ENCODE peak calls at places on chromosome 17, in eight cellular contexts. T is A549, G is thoracic aorta, S is K562, R is BJ, L is left ventricle myocardium inferior, W is fibroblast of the aortic adventitia, P is breast epithelium. K is an unnamed sample.

GRCh38 chr17:42312285-42313130 is 24.2 kb downstream of the STAT5A start:
- DNase-seq in T (peak; percentile 77), G (no peak), S (peak; percentile 97), R (no peak), L (peak; percentile 88), W (peak; percentile 73), P (peak; percentile 86), K (peak; percentile 78)

GRCh38 chr17:44912763-44913544 is 2.3 kb downstream of the GFAP start:
- DNase-seq in T (no peak), G (no peak), S (no peak), R (no peak), L (no peak), W (no peak), P (no peak), K (no peak)

GRCh38 chr17:20092973-20093626 is 83.9 kb downstream of the SPECC1 start:
- DNase-seq in T (no peak), G (no peak), S (no peak), R (no peak), L (no peak), W (no peak), P (no peak), K (no peak)

GRCh38 chr17:21098934-21099687 is 27.7 kb upstream of the DHRS7B start:
- DNase-seq in T (peak; percentile 94), G (no peak), S (peak; percentile 91), R (no peak), L (peak; percentile 32), W (peak; percentile 53), P (peak; percentile 28), K (peak; percentile 44)

GRCh38 chr17:10384175-10384574 is 11.4 kb upstream of the MYH13 start:
- DNase-seq in T (no peak), G (no peak), S (no peak), R (no peak), L (no peak), W (no peak), P (no peak), K (no peak)

GRCh38 chr17:27218719-27219488 is 75.0 kb upstream of the WSB1 start:
- DNase-seq in T (no peak), G (no peak), S (peak; percentile 22), R (no peak), L (no peak), W (no peak), P (no peak), K (no peak)

GRCh38 chr17:19421926-19422325 is 10.9 kb downstream of the RNF112 start:
- DNase-seq in T (no peak), G (no peak), S (no peak), R (no peak), L (no peak), W (no peak), P (no peak), K (no peak)

GRCh38 chr17:20028436-20028835 is 19.3 kb downstream of the SPECC1 start:
- DNase-seq in T (no peak), G (no peak), S (no peak), R (no peak), L (no peak), W (peak; percentile 39), P (no peak), K (no peak)

GRCh38 chr17:48927978-48928716 is 16.5 kb downstream of the SNF8 start:
- DNase-seq in T (no peak), G (no peak), S (no peak), R (no peak), L (no peak), W (no peak), P (no peak), K (no peak)

GRCh38 chr17:15945493-15946209 is 721 bp downstream of the ADORA2B start:
- DNase-seq in T (no peak), G (no peak), S (peak; percentile 34), R (no peak), L (no peak), W (peak; percentile 37), P (no peak), K (no peak)

GRCh38 chr17:6420173-6420641 is 14.7 kb downstream of the AIPL1 start:
- DNase-seq in T (peak; percentile 44), G (no peak), S (peak; percentile 6), R (no peak), L (no peak), W (no peak), P (no peak), K (peak; percentile 38)

GRCh38 chr17:40113961-40114272 is 7.9 kb upstream of the MSL1 start:
- DNase-seq in T (no peak), G (no peak), S (no peak), R (no peak), L (no peak), W (no peak), P (no peak), K (no peak)

GRCh38 chr17:39701012-39701783 is 1.3 kb downstream of the ERBB2 start:
- DNase-seq in T (peak; percentile 65), G (no peak), S (no peak), R (no peak), L (no peak), W (no peak), P (peak; percentile 34), K (no peak)

GRCh38 chr17:27206447-27206846 is 87.5 kb upstream of the WSB1 start:
- DNase-seq in T (peak; percentile 22), G (no peak), S (peak; percentile 49), R (no peak), L (no peak), W (no peak), P (no peak), K (no peak)

GRCh38 chr17:28718317-28718672 is 627 bp upstream of the RAB34 start:
- DNase-seq in T (no peak), G (no peak), S (no peak), R (no peak), L (no peak), W (peak; percentile 55), P (no peak), K (peak; percentile 27)

GRCh38 chr17:38959508-38959907 is 7.7 kb downstream of the FBXO47 start:
- DNase-seq in T (no peak), G (no peak), S (no peak), R (no peak), L (no peak), W (no peak), P (no peak), K (no peak)

DNA sequence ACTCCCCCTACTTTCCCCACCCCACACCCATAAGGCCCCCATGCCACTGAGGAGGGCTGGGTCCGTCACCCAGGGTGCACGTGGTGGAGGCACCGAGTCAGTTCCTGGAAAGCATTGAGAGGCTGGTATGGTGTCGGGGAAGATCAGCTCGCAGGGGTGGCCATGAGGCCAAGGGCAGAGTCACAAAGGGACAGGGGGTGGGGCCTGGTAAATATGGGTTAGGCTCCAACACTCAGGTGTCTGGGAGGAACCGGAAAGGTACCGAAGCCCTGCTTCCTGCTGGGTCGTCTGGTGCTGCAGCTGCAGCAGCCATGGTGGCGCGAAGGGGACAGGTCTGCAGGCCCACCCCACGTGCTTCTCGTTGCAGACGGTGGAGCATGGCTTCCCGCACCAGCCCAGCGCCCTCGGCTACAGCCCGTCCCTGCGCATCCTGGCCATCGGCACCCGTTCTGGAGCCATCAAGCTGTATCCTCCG is 30.2 kb downstream of the LLGL2 start:
- DNase-seq in T (no peak), G (no peak), S (no peak), R (no peak), L (no peak), W (no peak), P (no peak), K (no peak)
- TF ChIP-seq CTCF in T (no peak), G (no peak), S (no peak), R (no peak), L (no peak), W (no peak), P (no peak), K (no peak)

GRCh38 chr17:43428524-43428923 is 29.7 kb downstream of the ARL4D start:
- DNase-seq in T (no peak), G (no peak), S (no peak), R (no peak), L (no peak), W (no peak), P (no peak), K (no peak)
- TF ChIP-seq CTCF in T (peak; percentile 36), G (no peak), S (peak; percentile 28), R (peak; percentile 30), L (no peak), W (peak; percentile 33), P (no peak), K (peak; percentile 20)

DNA sequence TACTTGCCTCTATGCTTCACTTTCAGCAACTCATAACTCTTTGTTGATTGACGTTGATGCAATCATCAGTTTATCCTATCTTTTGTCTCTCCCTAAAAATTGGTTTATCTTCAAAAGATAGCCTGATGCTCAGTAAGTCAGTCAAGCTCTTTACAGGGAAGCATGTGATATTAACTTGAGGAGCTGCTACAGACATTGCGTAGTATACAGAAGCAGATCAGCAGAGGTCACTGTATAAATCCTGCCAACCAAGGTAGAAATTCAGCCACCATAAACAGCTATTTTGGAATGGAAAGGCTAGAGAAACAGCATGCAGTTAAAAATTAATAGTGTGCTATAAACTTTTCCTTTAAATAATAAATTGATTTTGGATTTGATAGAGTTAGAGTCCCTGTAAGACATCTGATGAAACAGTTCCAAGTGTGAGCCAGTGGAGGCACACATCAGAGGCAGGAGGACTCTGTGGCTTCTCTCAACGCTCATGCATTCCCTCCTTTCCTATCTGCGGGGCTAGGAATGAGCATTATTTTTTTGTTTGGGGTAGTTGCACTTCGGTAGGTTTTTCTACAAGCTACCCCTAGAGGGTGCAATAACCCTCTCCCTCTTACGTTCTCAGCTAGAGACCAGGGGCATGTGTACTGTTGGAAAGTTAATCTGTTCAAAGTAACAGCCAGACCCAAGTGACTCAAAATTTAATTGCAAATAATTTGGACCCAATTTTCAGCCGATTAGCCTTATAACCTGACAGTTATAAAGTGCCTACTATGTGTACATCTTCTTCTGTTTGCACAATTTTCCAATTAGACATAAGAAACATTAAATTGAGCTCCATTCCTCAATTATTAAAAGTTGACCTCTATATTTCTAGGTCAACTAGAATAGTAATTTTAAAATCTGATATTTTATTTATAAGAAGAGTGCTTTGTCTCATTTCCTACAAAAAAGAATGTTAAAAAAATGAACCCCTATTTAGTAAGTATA is 647.7 kb upstream of the SOX9 start:
- DNase-seq in T (peak; percentile 68), G (no peak), S (peak; percentile 8), R (no peak), L (no peak), W (peak; percentile 57), P (no peak), K (no peak)
- TF ChIP-seq CTCF in T (peak; percentile 87), G (no peak), S (peak; percentile 16), R (peak; percentile 85), L (peak; percentile 69), W (peak; percentile 67), P (peak; percentile 69), K (peak; percentile 82)

DNA sequence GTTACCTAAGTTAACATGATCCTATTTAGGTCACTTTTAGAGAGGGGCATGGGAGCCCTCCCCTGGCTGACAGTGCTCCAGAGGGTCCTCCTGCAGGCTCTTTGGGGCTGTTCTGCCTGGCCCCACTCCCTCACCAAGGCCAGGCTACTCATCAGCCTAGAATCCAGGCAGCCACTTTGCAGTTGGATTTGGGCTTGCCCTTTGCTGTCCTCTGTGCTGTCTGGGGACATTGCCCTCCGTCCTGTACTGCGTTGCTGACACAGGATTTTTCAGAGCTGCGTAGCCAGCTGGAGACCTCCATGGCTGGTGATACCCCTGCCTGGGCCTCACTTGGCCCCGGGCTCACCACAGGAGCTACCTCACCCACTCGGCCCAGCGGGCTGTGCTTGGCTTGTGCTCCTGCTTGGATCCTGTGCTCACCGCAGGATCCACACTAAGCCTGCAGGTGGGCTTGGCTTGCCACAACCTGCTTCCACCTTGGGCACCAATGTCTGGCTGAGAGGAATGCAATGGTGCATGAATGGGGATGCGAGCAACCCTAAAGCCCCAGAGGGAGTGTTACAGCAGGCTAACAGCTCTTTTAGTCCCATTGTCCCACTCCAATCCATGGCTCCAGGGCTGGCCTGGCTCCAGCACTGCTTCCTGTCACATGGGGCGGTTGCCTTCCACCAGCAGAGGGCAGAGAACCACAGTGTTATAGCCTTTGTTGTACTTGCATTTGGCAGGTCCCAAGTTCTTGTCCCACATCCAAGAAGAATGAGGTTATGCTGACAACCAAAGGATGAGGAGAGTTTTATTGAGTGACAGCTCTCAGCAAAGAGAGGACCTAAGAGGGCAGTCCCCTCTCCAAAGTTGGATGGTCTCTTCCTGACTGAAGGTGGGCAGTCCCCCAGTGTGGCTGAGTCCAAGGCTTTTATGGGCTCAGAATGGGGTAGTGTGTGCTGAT is 21.5 kb downstream of the CCL4 start:
- DNase-seq in T (peak; percentile 22), G (no peak), S (peak; percentile 16), R (no peak), L (no peak), W (no peak), P (no peak), K (no peak)
- TF ChIP-seq CTCF in T (no peak), G (no peak), S (peak; percentile 30), R (no peak), L (no peak), W (no peak), P (no peak), K (no peak)

K was measured in progenitor cell of endocrine pancreas.